ENCODE peak calls at places on chromosomes 1 and 21, in five cellular contexts. R, M, G, C and H are unnamed samples. For H3K27me3, the result is how much of the 10 kb centered on the place peaks cover.

GRCh38 chr1:165841582-165842362 is 14.4 kb downstream of the UCK2 start:
- DNase-seq in R (no peak), M (no peak), G (no peak), C (peak), H (no peak)

GRCh38 chr1:76336951-76337371 is 262.4 kb downstream of the ST6GALNAC3 start:
- DNase-seq in R (no peak), M (no peak), G (peak), C (no peak), H (peak)

GRCh38 chr1:227938276-227938675 is 9.5 kb downstream of the WNT9A start:
- DNase-seq in R (no peak), M (no peak), G (no peak), C (no peak), H (no peak)

GRCh38 chr1:180343931-180344406 is 113.9 kb downstream of the LHX4 start:
- DNase-seq in R (no peak), M (peak), G (no peak), C (peak), H (no peak)

GRCh38 chr1:55870076-55870475 is 654.9 kb upstream of the USP24 start:
- DNase-seq in R (no peak), M (no peak), G (no peak), C (no peak), H (no peak)

GRCh38 chr1:34800214-34800613 is 7.4 kb downstream of the GJA4 start:
- DNase-seq in R (no peak), M (no peak), G (no peak), C (no peak), H (no peak)

GRCh38 chr1:150626150-150626549 is 3.3 kb downstream of the ENSA start:
- DNase-seq in R (no peak), M (no peak), G (no peak), C (peak), H (peak)

GRCh38 chr1:211939876-211940468 is 95.4 kb downstream of the INTS7 start:
- DNase-seq in R (no peak), M (no peak), G (no peak), C (no peak), H (no peak)

GRCh38 chr1:202806845-202807366 is 1.3 kb downstream of the KDM5B start:
- DNase-seq in R (peak), M (peak), G (no peak), C (no peak), H (peak)

GRCh38 chr1:61343623-61344257 is 261.4 kb downstream of the NFIA start:
- DNase-seq in R (no peak), M (peak), G (no peak), C (no peak), H (no peak)

DNA sequence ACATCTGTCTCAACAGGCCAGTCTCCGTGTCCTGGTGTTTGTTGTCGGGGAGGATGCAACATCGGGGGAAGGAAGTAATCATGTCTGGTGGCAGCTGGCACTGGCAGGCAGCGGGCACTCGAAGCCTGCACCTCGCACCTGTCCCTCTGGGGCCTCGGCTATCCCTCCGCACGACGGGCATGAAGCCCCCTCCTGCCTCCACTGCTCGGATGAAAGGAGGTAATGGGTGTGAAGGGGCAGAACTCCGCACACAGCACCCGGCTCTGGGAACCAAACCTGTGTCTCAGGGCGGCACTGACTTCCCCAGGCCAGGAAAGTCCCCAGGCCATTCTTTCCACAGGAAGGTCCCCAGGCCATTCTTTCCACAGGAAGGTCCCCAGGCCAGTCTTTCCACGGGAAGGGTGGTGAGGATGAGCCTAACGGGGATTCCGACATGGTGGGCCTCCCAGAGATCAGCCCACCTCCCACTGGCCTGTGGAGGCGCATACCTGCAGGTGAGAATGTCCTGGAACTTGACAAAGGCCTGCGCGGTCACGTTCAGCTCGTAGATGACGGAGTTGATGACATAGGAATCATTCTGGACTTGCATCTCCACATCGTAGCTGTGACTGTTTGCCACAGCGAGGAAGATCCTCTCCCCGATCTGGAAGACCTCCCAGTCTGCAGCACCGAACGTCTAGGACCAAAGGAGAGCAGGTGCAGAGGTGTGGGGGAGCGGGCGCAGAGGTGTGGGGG is 31.1 kb downstream of the KRTAP10-1 start:
- DNase-seq in R (no peak), M (no peak), G (no peak), C (no peak), H (no peak)
- H3K27me3 ChIP-seq in R (under half), M (under half), G (under half), C (under half), H (under half)

DNA sequence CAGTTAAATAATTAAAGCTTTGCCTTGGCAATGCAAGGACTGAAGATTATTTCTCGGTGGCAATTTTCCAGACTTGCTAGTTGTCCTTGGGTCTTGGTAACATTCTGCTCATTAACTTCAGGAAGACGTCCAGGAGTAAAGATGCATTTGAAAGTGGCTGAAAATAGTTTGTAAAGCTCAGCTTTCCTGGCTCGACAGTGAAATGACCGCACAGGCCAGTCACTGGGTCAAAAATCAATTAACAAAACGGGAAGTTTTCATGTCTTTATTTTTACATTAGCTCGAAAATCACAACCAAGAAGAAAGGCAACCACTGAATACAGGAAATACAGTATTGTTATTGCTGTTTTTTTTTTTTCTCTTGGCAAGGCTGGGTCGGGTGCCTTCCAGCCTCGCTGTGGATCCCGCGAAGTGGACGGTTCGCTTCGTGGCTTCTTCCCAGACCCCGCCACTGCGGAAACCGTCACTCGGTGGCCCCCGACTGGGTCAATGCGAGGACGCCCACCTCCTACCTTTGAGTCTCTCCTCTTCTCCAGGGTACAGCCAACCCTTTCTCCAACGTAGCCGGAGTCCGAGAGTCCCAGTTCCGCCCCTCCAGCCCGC is 479 bp upstream of the SNX7 start:
- DNase-seq in R (no peak), M (no peak), G (no peak), C (peak), H (no peak)
- H3K4me3 ChIP-seq in R (no peak), M (peak), G (peak), C (peak), H (peak)

DNA sequence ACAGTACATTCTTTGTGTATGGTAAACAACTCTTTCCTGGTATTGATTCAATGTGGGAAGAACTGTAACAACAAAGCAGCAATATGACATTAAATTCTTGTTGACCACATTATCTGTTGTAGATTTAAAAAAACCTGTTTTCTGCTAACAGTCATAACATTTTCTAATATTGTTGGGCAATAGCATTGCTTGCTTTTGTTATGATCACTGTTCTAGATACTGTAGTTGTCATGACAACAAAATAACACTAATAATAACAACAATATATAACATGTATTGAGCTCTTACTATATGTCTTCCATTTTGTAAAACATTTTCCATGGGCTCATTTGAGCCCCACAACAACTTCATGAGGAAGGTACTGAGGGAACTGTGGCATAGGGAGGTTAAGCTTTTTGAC is 54.2 kb downstream of the PDE4B start:
- DNase-seq in R (no peak), M (no peak), G (no peak), C (no peak), H (no peak)
- H3K27me3 ChIP-seq in R (under half), M (under half), G (under half), C (under half), H (under half)

DNA sequence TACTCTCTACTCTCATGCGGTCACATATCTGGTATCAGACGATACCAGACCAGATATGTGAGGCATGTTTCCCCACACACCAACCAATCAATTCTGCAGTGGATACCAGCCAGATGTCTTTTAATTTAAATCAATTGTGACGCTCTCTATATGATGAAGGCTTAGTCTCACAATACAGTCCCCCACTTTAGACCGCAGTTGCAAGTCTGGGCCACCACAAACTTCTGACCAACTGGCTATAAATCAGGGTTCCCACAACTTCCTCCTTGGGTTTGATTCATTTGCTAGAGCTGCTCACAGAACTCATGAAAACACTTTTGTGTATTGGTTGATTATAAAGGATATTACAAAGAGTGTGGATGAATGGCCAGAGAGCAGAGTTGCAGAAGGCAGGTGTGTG is 586.2 kb upstream of the ZP4 start:
- DNase-seq in R (no peak), M (no peak), G (no peak), C (no peak), H (no peak)
- H3K4me3 ChIP-seq in R (no peak), M (no peak), G (no peak), C (no peak), H (no peak)